ENCODE peak calls at places on chromosomes 4 and X, in ten cellular contexts. One of them, this sample, is unnamed. For H3K4me1, the result is how much of the 10 kb centered on the place peaks cover.

GRCh38 chrX:83771664-83772063 is 89.3 kb upstream of the CYLC1 start:
- DNase-seq in fibroblast of lung: no peak
- DNase-seq in stomach: no peak
- DNase-seq in colonic mucosa: no peak
- DNase-seq in SJSA1: no peak
- DNase-seq in GM23248: no peak
- DNase-seq in GM23338: peak
- DNase-seq in psoas muscle: no peak
- DNase-seq in cardiac muscle cell: no peak
- DNase-seq in Peyer's patch: no peak
- DNase-seq in this sample: no peak

GRCh38 chr4:86593726-86594558 is at the start of gene PTPN13:
- DNase-seq in fibroblast of lung: peak
- DNase-seq in stomach: peak
- DNase-seq in colonic mucosa: peak
- DNase-seq in SJSA1: peak
- DNase-seq in GM23248: peak
- DNase-seq in GM23338: peak
- DNase-seq in psoas muscle: peak
- DNase-seq in cardiac muscle cell: peak
- DNase-seq in Peyer's patch: peak
- DNase-seq in this sample: no peak

GRCh38 chrX:29435396-29435795 is 780.0 kb upstream of the MAGEB2 start:
- DNase-seq in fibroblast of lung: peak
- DNase-seq in stomach: no peak
- DNase-seq in colonic mucosa: no peak
- DNase-seq in SJSA1: no peak
- DNase-seq in GM23248: no peak
- DNase-seq in GM23338: no peak
- DNase-seq in psoas muscle: no peak
- DNase-seq in cardiac muscle cell: peak
- DNase-seq in Peyer's patch: no peak
- DNase-seq in this sample: no peak

GRCh38 chrX:132751043-132751690 is 207.3 kb downstream of the HS6ST2 start:
- DNase-seq in fibroblast of lung: no peak
- DNase-seq in stomach: no peak
- DNase-seq in colonic mucosa: no peak
- DNase-seq in SJSA1: no peak
- DNase-seq in GM23248: no peak
- DNase-seq in GM23338: peak
- DNase-seq in psoas muscle: no peak
- DNase-seq in cardiac muscle cell: no peak
- DNase-seq in Peyer's patch: no peak
- DNase-seq in this sample: no peak

GRCh38 chrX:106921637-106922036 is 1.4 kb downstream of the CLDN2 start:
- DNase-seq in fibroblast of lung: no peak
- DNase-seq in stomach: no peak
- DNase-seq in colonic mucosa: no peak
- DNase-seq in SJSA1: no peak
- DNase-seq in GM23248: no peak
- DNase-seq in GM23338: no peak
- DNase-seq in psoas muscle: no peak
- DNase-seq in cardiac muscle cell: no peak
- DNase-seq in Peyer's patch: no peak
- DNase-seq in this sample: no peak

GRCh38 chrX:125150231-125150630 is 169.4 kb upstream of the TEX13C start:
- DNase-seq in fibroblast of lung: peak
- DNase-seq in stomach: no peak
- DNase-seq in colonic mucosa: no peak
- DNase-seq in SJSA1: peak
- DNase-seq in GM23248: peak
- DNase-seq in GM23338: no peak
- DNase-seq in psoas muscle: no peak
- DNase-seq in cardiac muscle cell: no peak
- DNase-seq in Peyer's patch: no peak
- DNase-seq in this sample: no peak

GRCh38 chr4:78218260-78218659 is 161.1 kb downstream of the FRAS1 start:
- DNase-seq in fibroblast of lung: no peak
- DNase-seq in stomach: no peak
- DNase-seq in colonic mucosa: no peak
- DNase-seq in SJSA1: no peak
- DNase-seq in GM23248: no peak
- DNase-seq in GM23338: no peak
- DNase-seq in psoas muscle: no peak
- DNase-seq in cardiac muscle cell: no peak
- DNase-seq in Peyer's patch: no peak
- DNase-seq in this sample: no peak

GRCh38 chr4:182023469-182023868 is 219.7 kb upstream of the TENM3 start:
- DNase-seq in fibroblast of lung: no peak
- DNase-seq in stomach: no peak
- DNase-seq in colonic mucosa: no peak
- DNase-seq in SJSA1: no peak
- DNase-seq in GM23248: no peak
- DNase-seq in GM23338: no peak
- DNase-seq in psoas muscle: no peak
- DNase-seq in cardiac muscle cell: no peak
- DNase-seq in Peyer's patch: no peak
- DNase-seq in this sample: no peak

GRCh38 chr4:169621754-169622481 is 1.5 kb downstream of the CLCN3 start:
- DNase-seq in fibroblast of lung: peak
- DNase-seq in stomach: no peak
- DNase-seq in colonic mucosa: no peak
- DNase-seq in SJSA1: peak
- DNase-seq in GM23248: peak
- DNase-seq in GM23338: no peak
- DNase-seq in psoas muscle: no peak
- DNase-seq in cardiac muscle cell: peak
- DNase-seq in Peyer's patch: no peak
- DNase-seq in this sample: peak

GRCh38 chrX:134685662-134686061 is 27.4 kb upstream of the PLAC1 start:
- DNase-seq in fibroblast of lung: peak
- DNase-seq in stomach: no peak
- DNase-seq in colonic mucosa: no peak
- DNase-seq in SJSA1: no peak
- DNase-seq in GM23248: peak
- DNase-seq in GM23338: no peak
- DNase-seq in psoas muscle: no peak
- DNase-seq in cardiac muscle cell: peak
- DNase-seq in Peyer's patch: no peak
- DNase-seq in this sample: no peak

GRCh38 chr4:38367642-38368189 is 296.3 kb upstream of the KLF3 start:
- DNase-seq in fibroblast of lung: no peak
- DNase-seq in stomach: no peak
- DNase-seq in colonic mucosa: no peak
- DNase-seq in SJSA1: no peak
- DNase-seq in GM23248: peak
- DNase-seq in GM23338: no peak
- DNase-seq in psoas muscle: no peak
- DNase-seq in cardiac muscle cell: no peak
- DNase-seq in Peyer's patch: no peak
- DNase-seq in this sample: no peak

GRCh38 chr4:38366451-38366850 is 297.5 kb upstream of the KLF3 start:
- DNase-seq in fibroblast of lung: peak
- DNase-seq in stomach: no peak
- DNase-seq in colonic mucosa: peak
- DNase-seq in SJSA1: no peak
- DNase-seq in GM23248: peak
- DNase-seq in GM23338: no peak
- DNase-seq in psoas muscle: peak
- DNase-seq in cardiac muscle cell: peak
- DNase-seq in Peyer's patch: no peak
- DNase-seq in this sample: no peak

GRCh38 chr4:38368612-38369011 is 295.4 kb upstream of the KLF3 start:
- DNase-seq in fibroblast of lung: peak
- DNase-seq in stomach: no peak
- DNase-seq in colonic mucosa: no peak
- DNase-seq in SJSA1: peak
- DNase-seq in GM23248: peak
- DNase-seq in GM23338: no peak
- DNase-seq in psoas muscle: no peak
- DNase-seq in cardiac muscle cell: peak
- DNase-seq in Peyer's patch: no peak
- DNase-seq in this sample: no peak

GRCh38 chr4:38366997-38367396 is 297.0 kb upstream of the KLF3 start:
- DNase-seq in fibroblast of lung: no peak
- DNase-seq in stomach: no peak
- DNase-seq in colonic mucosa: no peak
- DNase-seq in SJSA1: no peak
- DNase-seq in GM23248: no peak
- DNase-seq in GM23338: no peak
- DNase-seq in psoas muscle: no peak
- DNase-seq in cardiac muscle cell: no peak
- DNase-seq in Peyer's patch: no peak
- DNase-seq in this sample: no peak

GRCh38 chr4:38371391-38371851 is 292.6 kb upstream of the KLF3 start:
- DNase-seq in fibroblast of lung: peak
- DNase-seq in stomach: no peak
- DNase-seq in colonic mucosa: no peak
- DNase-seq in SJSA1: peak
- DNase-seq in GM23248: peak
- DNase-seq in GM23338: no peak
- DNase-seq in psoas muscle: no peak
- DNase-seq in cardiac muscle cell: peak
- DNase-seq in Peyer's patch: no peak
- DNase-seq in this sample: no peak
- H3K4me1 ChIP-seq in fibroblast of lung: under half
- H3K4me1 ChIP-seq in stomach: under half
- H3K4me1 ChIP-seq in colonic mucosa: under half
- H3K4me1 ChIP-seq in SJSA1: under half
- H3K4me1 ChIP-seq in GM23248: under half
- H3K4me1 ChIP-seq in GM23338: under half
- H3K4me1 ChIP-seq in psoas muscle: under half
- H3K4me1 ChIP-seq in cardiac muscle cell: under half
- H3K4me1 ChIP-seq in Peyer's patch: under half
- H3K4me1 ChIP-seq in this sample: under half

GRCh38 chrX:45749375-45749774 is 548.7 kb upstream of the DIPK2B start:
- DNase-seq in fibroblast of lung: no peak
- DNase-seq in stomach: no peak
- DNase-seq in colonic mucosa: no peak
- DNase-seq in SJSA1: no peak
- DNase-seq in GM23248: peak
- DNase-seq in GM23338: peak
- DNase-seq in psoas muscle: no peak
- DNase-seq in cardiac muscle cell: no peak
- DNase-seq in Peyer's patch: no peak
- DNase-seq in this sample: no peak

GRCh38 chrX:45747905-45748304 is 547.2 kb upstream of the DIPK2B start:
- DNase-seq in fibroblast of lung: peak
- DNase-seq in stomach: no peak
- DNase-seq in colonic mucosa: no peak
- DNase-seq in SJSA1: no peak
- DNase-seq in GM23248: peak
- DNase-seq in GM23338: no peak
- DNase-seq in psoas muscle: no peak
- DNase-seq in cardiac muscle cell: no peak
- DNase-seq in Peyer's patch: no peak
- DNase-seq in this sample: no peak

GRCh38 chrX:45748443-45748842 is 547.8 kb upstream of the DIPK2B start:
- DNase-seq in fibroblast of lung: peak
- DNase-seq in stomach: no peak
- DNase-seq in colonic mucosa: no peak
- DNase-seq in SJSA1: no peak
- DNase-seq in GM23248: peak
- DNase-seq in GM23338: no peak
- DNase-seq in psoas muscle: no peak
- DNase-seq in cardiac muscle cell: no peak
- DNase-seq in Peyer's patch: no peak
- DNase-seq in this sample: no peak

GRCh38 chrX:45751156-45751555 is 550.5 kb upstream of the DIPK2B start:
- DNase-seq in fibroblast of lung: no peak
- DNase-seq in stomach: no peak
- DNase-seq in colonic mucosa: no peak
- DNase-seq in SJSA1: peak
- DNase-seq in GM23248: no peak
- DNase-seq in GM23338: no peak
- DNase-seq in psoas muscle: no peak
- DNase-seq in cardiac muscle cell: no peak
- DNase-seq in Peyer's patch: no peak
- DNase-seq in this sample: no peak

GRCh38 chrX:45750639-45751038 is 550.0 kb upstream of the DIPK2B start:
- DNase-seq in fibroblast of lung: peak
- DNase-seq in stomach: peak
- DNase-seq in colonic mucosa: no peak
- DNase-seq in SJSA1: no peak
- DNase-seq in GM23248: peak
- DNase-seq in GM23338: no peak
- DNase-seq in psoas muscle: no peak
- DNase-seq in cardiac muscle cell: no peak
- DNase-seq in Peyer's patch: no peak
- DNase-seq in this sample: no peak
- H3K4me1 ChIP-seq in fibroblast of lung: under half
- H3K4me1 ChIP-seq in stomach: under half
- H3K4me1 ChIP-seq in colonic mucosa: under half
- H3K4me1 ChIP-seq in SJSA1: under half
- H3K4me1 ChIP-seq in GM23248: half or more
- H3K4me1 ChIP-seq in GM23338: under half
- H3K4me1 ChIP-seq in psoas muscle: under half
- H3K4me1 ChIP-seq in cardiac muscle cell: under half
- H3K4me1 ChIP-seq in Peyer's patch: under half
- H3K4me1 ChIP-seq in this sample: under half

DNA sequence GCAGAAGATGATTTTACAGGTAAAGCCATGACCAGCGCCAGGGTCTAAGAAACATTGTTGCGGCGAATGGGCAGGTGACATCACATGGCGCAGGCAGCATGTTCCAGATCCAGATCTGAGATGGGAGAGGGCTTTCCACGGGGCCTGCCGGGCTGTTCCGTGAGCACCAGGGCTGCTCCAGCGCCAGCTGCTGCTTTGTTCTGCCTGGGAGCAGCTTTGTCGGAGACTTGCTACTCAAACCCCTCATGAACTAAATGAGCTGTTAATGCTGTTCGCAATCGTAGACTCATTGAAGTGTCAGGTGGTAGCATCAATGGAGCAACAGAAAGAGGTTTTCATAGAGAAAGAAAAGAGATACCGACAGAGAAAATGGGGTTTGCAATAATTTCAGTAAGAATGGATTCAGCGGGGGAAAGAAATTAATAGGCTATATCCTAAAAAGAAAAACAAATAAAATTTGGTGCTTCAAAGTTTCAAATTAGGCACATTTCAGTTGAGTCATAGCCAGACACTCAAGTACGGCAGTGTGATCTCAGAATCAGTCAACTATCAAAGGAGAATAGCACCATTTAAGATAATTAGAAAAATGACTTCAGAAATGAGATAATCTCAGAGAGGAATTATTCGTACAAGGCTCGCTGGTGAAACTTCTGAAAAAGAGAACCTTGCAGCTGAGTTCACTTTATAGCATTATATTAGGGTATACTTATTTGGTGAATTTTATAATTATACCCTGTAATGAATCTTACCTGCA is 23.9 kb downstream of the SORBS2 start:
- DNase-seq in fibroblast of lung: no peak
- DNase-seq in stomach: no peak
- DNase-seq in colonic mucosa: no peak
- DNase-seq in SJSA1: no peak
- DNase-seq in GM23248: no peak
- DNase-seq in GM23338: no peak
- DNase-seq in psoas muscle: no peak
- DNase-seq in cardiac muscle cell: no peak
- DNase-seq in Peyer's patch: no peak
- DNase-seq in this sample: no peak
- H3K4me1 ChIP-seq in fibroblast of lung: under half
- H3K4me1 ChIP-seq in stomach: under half
- H3K4me1 ChIP-seq in colonic mucosa: under half
- H3K4me1 ChIP-seq in SJSA1: under half
- H3K4me1 ChIP-seq in GM23248: under half
- H3K4me1 ChIP-seq in GM23338: under half
- H3K4me1 ChIP-seq in psoas muscle: under half
- H3K4me1 ChIP-seq in cardiac muscle cell: half or more
- H3K4me1 ChIP-seq in Peyer's patch: under half
- H3K4me1 ChIP-seq in this sample: under half

GRCh38 chr4:7759221-7759620 is 180.4 kb downstream of the AFAP1 start:
- DNase-seq in fibroblast of lung: no peak
- DNase-seq in stomach: no peak
- DNase-seq in colonic mucosa: no peak
- DNase-seq in SJSA1: no peak
- DNase-seq in GM23248: no peak
- DNase-seq in GM23338: no peak
- DNase-seq in psoas muscle: no peak
- DNase-seq in cardiac muscle cell: no peak
- DNase-seq in Peyer's patch: no peak
- DNase-seq in this sample: peak
- H3K4me1 ChIP-seq in fibroblast of lung: under half
- H3K4me1 ChIP-seq in stomach: under half
- H3K4me1 ChIP-seq in colonic mucosa: under half
- H3K4me1 ChIP-seq in SJSA1: under half
- H3K4me1 ChIP-seq in GM23248: under half
- H3K4me1 ChIP-seq in GM23338: under half
- H3K4me1 ChIP-seq in psoas muscle: under half
- H3K4me1 ChIP-seq in cardiac muscle cell: under half
- H3K4me1 ChIP-seq in Peyer's patch: under half
- H3K4me1 ChIP-seq in this sample: under half

This sample was measured in CD8-positive, alpha-beta memory T cell.